ENCODE peak calls at places on chromosomes 3 and 15, in seven cellular contexts. One of them, this sample, is unnamed.

GRCh38 chr15:92674347-92674746 is 18.8 kb upstream of the FAM174B start:
- DNase-seq in heart right ventricle: no peak
- DNase-seq in omental fat pad: no peak
- DNase-seq in NCI-H748 treated with DMSO at 0.1 percent for 48 hours: no peak
- DNase-seq in EL: no peak
- DNase-seq in M059J: no peak
- DNase-seq in neural crest cell: no peak
- DNase-seq in this sample: no peak

GRCh38 chr3:111737712-111738097 is 121.4 kb upstream of the PHLDB2 start:
- DNase-seq in heart right ventricle: no peak
- DNase-seq in omental fat pad: no peak
- DNase-seq in NCI-H748 treated with DMSO at 0.1 percent for 48 hours: no peak
- DNase-seq in EL: peak
- DNase-seq in M059J: peak
- DNase-seq in neural crest cell: no peak
- DNase-seq in this sample: no peak

GRCh38 chr3:17404548-17404947 is 337.9 kb downstream of the TBC1D5 start:
- DNase-seq in heart right ventricle: no peak
- DNase-seq in omental fat pad: no peak
- DNase-seq in NCI-H748 treated with DMSO at 0.1 percent for 48 hours: no peak
- DNase-seq in EL: no peak
- DNase-seq in M059J: no peak
- DNase-seq in neural crest cell: no peak
- DNase-seq in this sample: no peak

GRCh38 chr3:99365979-99366378 is 272.4 kb upstream of the COL8A1 start:
- DNase-seq in heart right ventricle: no peak
- DNase-seq in omental fat pad: no peak
- DNase-seq in NCI-H748 treated with DMSO at 0.1 percent for 48 hours: no peak
- DNase-seq in EL: no peak
- DNase-seq in M059J: peak
- DNase-seq in neural crest cell: no peak
- DNase-seq in this sample: no peak

GRCh38 chr3:112858410-112859069 is 11.9 kb upstream of the CD200R1L start:
- DNase-seq in heart right ventricle: no peak
- DNase-seq in omental fat pad: no peak
- DNase-seq in NCI-H748 treated with DMSO at 0.1 percent for 48 hours: no peak
- DNase-seq in EL: peak
- DNase-seq in M059J: peak
- DNase-seq in neural crest cell: no peak
- DNase-seq in this sample: peak

GRCh38 chr3:79258479-79258878 is 509.3 kb downstream of the ROBO1 start:
- DNase-seq in heart right ventricle: no peak
- DNase-seq in omental fat pad: no peak
- DNase-seq in NCI-H748 treated with DMSO at 0.1 percent for 48 hours: no peak
- DNase-seq in EL: peak
- DNase-seq in M059J: no peak
- DNase-seq in neural crest cell: no peak
- DNase-seq in this sample: no peak

GRCh38 chr15:99562238-99562637 is 3.5 kb upstream of the MEF2A start:
- DNase-seq in heart right ventricle: no peak
- DNase-seq in omental fat pad: no peak
- DNase-seq in NCI-H748 treated with DMSO at 0.1 percent for 48 hours: no peak
- DNase-seq in EL: no peak
- DNase-seq in M059J: no peak
- DNase-seq in neural crest cell: no peak
- DNase-seq in this sample: peak

GRCh38 chr15:88982304-88982945 is 69.2 kb upstream of the MFGE8 start:
- DNase-seq in heart right ventricle: peak
- DNase-seq in omental fat pad: no peak
- DNase-seq in NCI-H748 treated with DMSO at 0.1 percent for 48 hours: no peak
- DNase-seq in EL: peak
- DNase-seq in M059J: peak
- DNase-seq in neural crest cell: no peak
- DNase-seq in this sample: no peak

GRCh38 chr3:172287811-172288477 is 160.3 kb downstream of the GHSR start:
- DNase-seq in heart right ventricle: no peak
- DNase-seq in omental fat pad: no peak
- DNase-seq in NCI-H748 treated with DMSO at 0.1 percent for 48 hours: no peak
- DNase-seq in EL: no peak
- DNase-seq in M059J: no peak
- DNase-seq in neural crest cell: no peak
- DNase-seq in this sample: no peak

GRCh38 chr3:12300137-12300536 is 11.3 kb downstream of the PPARG start:
- DNase-seq in heart right ventricle: no peak
- DNase-seq in omental fat pad: no peak
- DNase-seq in NCI-H748 treated with DMSO at 0.1 percent for 48 hours: no peak
- DNase-seq in EL: no peak
- DNase-seq in M059J: peak
- DNase-seq in neural crest cell: no peak
- DNase-seq in this sample: no peak

GRCh38 chr3:182869059-182869458 is 75.8 kb downstream of the ATP11B start:
- DNase-seq in heart right ventricle: no peak
- DNase-seq in omental fat pad: no peak
- DNase-seq in NCI-H748 treated with DMSO at 0.1 percent for 48 hours: no peak
- DNase-seq in EL: no peak
- DNase-seq in M059J: no peak
- DNase-seq in neural crest cell: no peak
- DNase-seq in this sample: no peak